ENCODE peak calls at places on chromosomes 6 and 20, in five cellular contexts. R is A549, X is K562, Z is HepG2, B is GM12878. F is an unnamed sample.

GRCh38 chr20:18778993-18779392 is 34.6 kb upstream of the SCP2D1 start:
- DNase-seq in R (no peak), X (no peak), Z (no peak), B (no peak), F (no peak)

GRCh38 chr6:89071036-89071435 is 9.5 kb upstream of the PNRC1 start:
- DNase-seq in R (no peak), X (no peak), Z (peak; percentile 87), B (no peak), F (no peak)

GRCh38 chr20:24027229-24027628 is 38.6 kb upstream of the GGTLC1 start:
- DNase-seq in R (no peak), X (no peak), Z (no peak), B (peak; percentile 2), F (peak; percentile 90)

GRCh38 chr20:48215536-48215935 is 430.3 kb upstream of the SULF2 start:
- DNase-seq in R (no peak), X (no peak), Z (no peak), B (no peak), F (no peak)

GRCh38 chr6:36862164-36862847 is 12.3 kb downstream of the PPIL1 start:
- DNase-seq in R (peak; percentile 25), X (peak; percentile 82), Z (no peak), B (no peak), F (no peak)

GRCh38 chr6:144265390-144265789 is 19.7 kb upstream of the UTRN start:
- DNase-seq in R (peak; percentile 66), X (no peak), Z (peak; percentile 67), B (peak; percentile 28), F (peak; percentile 64)

GRCh38 chr6:331622-332521 is 39.6 kb downstream of the DUSP22 start:
- DNase-seq in R (no peak), X (no peak), Z (no peak), B (peak; percentile 93), F (no peak)

GRCh38 chr6:131765081-131765852 is 42.6 kb upstream of the ENPP1 start:
- DNase-seq in R (no peak), X (no peak), Z (peak; percentile 83), B (no peak), F (no peak)

GRCh38 chr6:75234126-75234865 is 9.3 kb downstream of the COX7A2 start:
- DNase-seq in R (no peak), X (no peak), Z (no peak), B (no peak), F (no peak)

GRCh38 chr6:5763407-5763806 is 243.3 kb downstream of the NRN1 start:
- DNase-seq in R (no peak), X (no peak), Z (no peak), B (no peak), F (no peak)

GRCh38 chr6:138234363-138234762 is 16.1 kb upstream of the PBOV1 start:
- DNase-seq in R (no peak), X (no peak), Z (no peak), B (no peak), F (no peak)

GRCh38 chr6:138237463-138237862 is 19.2 kb upstream of the PBOV1 start:
- DNase-seq in R (no peak), X (no peak), Z (no peak), B (no peak), F (no peak)

GRCh38 chr6:138238368-138238767 is 20.1 kb upstream of the PBOV1 start:
- DNase-seq in R (no peak), X (no peak), Z (no peak), B (no peak), F (no peak)

GRCh38 chr6:138235205-138235604 is 16.9 kb upstream of the PBOV1 start:
- DNase-seq in R (no peak), X (no peak), Z (no peak), B (no peak), F (no peak)

GRCh38 chr6:138235693-138236092 is 17.4 kb upstream of the PBOV1 start:
- DNase-seq in R (no peak), X (no peak), Z (no peak), B (no peak), F (no peak)
- H3K4me2 ChIP-seq in R (no peak overlapping the region), X (no peak overlapping the region), Z (no peak overlapping the region), B (no peak overlapping the region), F (no peak overlapping the region)

GRCh38 chr6:112237066-112237465 is 17.3 kb downstream of the LAMA4 start:
- DNase-seq in R (no peak), X (no peak), Z (no peak), B (no peak), F (peak; percentile 53)
- H3K27ac ChIP-seq in R (peak overlapping the region; percentile 73), X (no peak overlapping the region), Z (no peak overlapping the region), B (no peak overlapping the region), F (peak overlapping the region; percentile 99)

GRCh38 chr6:137823826-137824501 is 43.1 kb upstream of the TNFAIP3 start:
- DNase-seq in R (peak; percentile 30), X (peak; percentile 33), Z (no peak), B (no peak), F (no peak)
- TF ChIP-seq MYC in R (no peak), X (no peak), Z (no peak), B (no peak), F (no peak)

DNA sequence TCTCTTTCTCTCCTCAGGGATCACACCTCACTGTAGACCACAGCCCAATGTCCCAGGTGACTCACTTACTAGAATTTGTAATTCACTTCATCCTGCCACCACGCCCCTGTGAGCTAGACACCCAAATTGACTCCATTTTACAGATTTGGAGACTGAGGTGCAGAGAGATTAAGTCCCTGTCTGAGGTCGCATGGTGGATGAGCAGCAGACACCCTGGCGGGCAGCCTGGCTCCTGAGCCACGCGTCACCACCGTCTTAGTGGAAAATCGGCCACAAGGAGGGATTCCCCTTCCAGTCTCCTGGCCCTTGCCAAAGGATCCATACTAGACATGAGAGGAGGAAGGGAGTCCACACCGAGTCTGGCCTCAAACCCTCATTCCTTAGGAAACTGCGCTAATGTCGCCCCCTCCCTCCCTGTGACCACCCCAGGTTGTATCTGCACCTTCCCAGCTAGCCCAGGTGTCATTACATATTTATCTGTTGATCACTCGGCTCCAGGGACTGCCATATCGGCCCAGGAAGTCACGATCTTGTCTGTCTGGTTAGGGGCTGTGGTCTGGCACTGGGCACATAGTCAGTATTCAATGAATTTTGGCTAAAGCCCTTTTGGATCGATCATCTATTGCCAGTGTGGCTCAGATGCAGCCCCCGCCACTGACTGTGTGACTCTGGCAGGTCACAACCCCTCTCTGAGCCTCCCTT is 25.7 kb upstream of the PTGIS start:
- DNase-seq in R (no peak), X (no peak), Z (no peak), B (no peak), F (no peak)
- H3K4me2 ChIP-seq in R (peak overlapping the region; percentile 38), X (no peak overlapping the region), Z (peak overlapping the region; percentile 61), B (no peak overlapping the region), F (no peak overlapping the region)

GRCh38 chr20:19976595-19977372 is 40.4 kb upstream of the NAA20 start:
- DNase-seq in R (peak; percentile 86), X (no peak), Z (peak; percentile 90), B (no peak), F (peak; percentile 49)
- H3K27ac ChIP-seq in R (peak overlapping the region; percentile 95), X (no peak overlapping the region), Z (peak overlapping the region; percentile 1), B (no peak overlapping the region), F (peak overlapping the region; percentile 66)

DNA sequence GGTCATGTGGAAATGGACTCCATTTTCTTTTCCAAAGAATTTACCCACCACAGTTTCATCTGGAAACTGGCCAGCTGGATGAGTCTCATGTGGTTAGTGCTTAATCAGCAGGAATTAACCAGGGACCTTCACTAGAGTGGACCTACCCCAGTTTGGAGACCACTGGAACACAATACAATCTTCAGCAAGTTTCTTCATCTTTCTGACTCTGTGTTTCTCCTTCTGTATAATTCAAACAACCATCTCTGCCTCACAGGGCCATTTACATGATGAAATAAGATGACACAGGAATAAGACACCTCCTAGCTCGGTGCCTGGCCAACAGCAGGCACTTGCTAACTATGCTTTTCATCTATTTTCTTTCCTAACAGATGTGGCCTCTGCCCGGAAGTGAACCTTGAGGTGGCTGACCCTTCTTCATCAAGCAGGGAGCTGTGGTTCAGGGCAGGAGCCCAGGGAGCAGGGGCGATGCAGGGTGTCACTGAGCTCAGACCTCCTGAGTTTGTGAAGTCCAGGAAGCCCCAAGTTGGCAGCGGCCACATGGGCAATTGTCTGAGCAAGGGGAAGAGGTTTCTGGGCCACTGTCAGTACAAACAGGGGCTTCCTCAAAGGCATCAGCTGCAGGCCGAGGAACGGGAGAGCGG is 98.8 kb downstream of the SOD2 start:
- DNase-seq in R (no peak), X (no peak), Z (no peak), B (no peak), F (no peak)
- TF ChIP-seq MYC in R (no peak), X (no peak), Z (no peak), B (no peak), F (no peak)

DNA sequence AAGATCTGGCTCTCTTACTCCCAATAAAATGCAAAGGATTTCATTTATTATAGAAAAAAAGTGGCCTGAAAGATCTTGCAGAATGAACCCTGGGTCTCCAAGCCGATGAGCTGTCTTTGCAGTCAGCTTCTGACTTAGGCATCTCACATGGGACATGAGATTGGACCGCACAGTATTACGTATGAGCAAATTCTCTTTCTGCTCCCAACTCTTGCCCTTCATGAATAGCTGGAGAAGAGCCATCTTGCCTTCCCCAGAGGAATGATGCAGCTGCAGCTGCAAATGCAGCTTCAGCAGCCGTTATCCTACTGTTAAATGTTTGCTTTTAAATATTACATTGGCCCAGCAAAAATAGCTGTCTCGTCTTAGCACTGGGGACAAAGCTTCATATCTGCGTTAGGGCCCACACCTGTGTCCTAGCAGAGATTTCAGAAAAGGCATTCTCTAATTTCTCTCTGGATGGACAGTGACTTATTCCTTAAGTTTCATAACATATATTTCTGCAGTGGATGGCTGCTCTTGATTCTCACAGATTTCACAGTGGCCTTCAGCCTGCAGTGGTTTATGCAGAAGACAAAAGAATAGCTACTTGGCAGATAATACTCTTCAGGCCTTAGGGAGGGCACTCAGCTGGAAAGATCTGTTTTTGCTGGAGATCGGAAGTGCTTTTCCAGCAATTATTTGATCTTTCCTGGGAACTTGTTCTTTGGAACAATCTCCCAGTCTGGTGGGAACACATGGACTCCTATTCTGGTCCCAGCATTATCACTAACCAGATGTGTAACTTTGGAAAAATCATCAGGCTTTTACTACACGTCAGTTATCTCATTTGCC is 129.2 kb downstream of the FYN start:
- DNase-seq in R (no peak), X (no peak), Z (no peak), B (no peak), F (no peak)
- H3K4me2 ChIP-seq in R (no peak overlapping the region), X (no peak overlapping the region), Z (no peak overlapping the region), B (no peak overlapping the region), F (no peak overlapping the region)

GRCh38 chr6:134145786-134146185 is 93.4 kb upstream of the SLC2A12 start:
- DNase-seq in R (no peak), X (no peak), Z (no peak), B (no peak), F (no peak)
- H3K27ac ChIP-seq in R (no peak overlapping the region), X (no peak overlapping the region), Z (no peak overlapping the region), B (no peak overlapping the region), F (no peak overlapping the region)

GRCh38 chr6:9204171-9204570 is 768.8 kb upstream of the SLC35B3 start:
- DNase-seq in R (peak; percentile 13), X (no peak), Z (no peak), B (no peak), F (peak; percentile 41)
- TF ChIP-seq MYC in R (no peak), X (no peak), Z (no peak), B (no peak), F (no peak)